ENCODE peak calls at places on chromosome 12, in six cellular contexts. F is CD4-positive, alpha-beta T cell; R is A549; D is RWPE1; G is PC-9; J is SJCRH30. M is an unnamed sample.

GRCh38 chr12:64631197-64631596 is 20.9 kb downstream of the RASSF3 start:
- DNase-seq in F (no peak), R (no peak), D (no peak), G (no peak), J (no peak), M (no peak)

GRCh38 chr12:117559978-117560377 is 198.6 kb upstream of the NOS1 start:
- DNase-seq in F (no peak), R (no peak), D (no peak), G (no peak), J (no peak), M (no peak)

GRCh38 chr12:112967858-112968257 is 10.5 kb upstream of the OAS2 start:
- DNase-seq in F (no peak), R (no peak), D (no peak), G (no peak), J (no peak), M (no peak)

GRCh38 chr12:87960557-87960956 is 68.6 kb downstream of the C12orf50 start:
- DNase-seq in F (no peak), R (no peak), D (no peak), G (no peak), J (no peak), M (no peak)

GRCh38 chr12:21602774-21603173 is 1.9 kb downstream of the GYS2 start:
- DNase-seq in F (no peak), R (no peak), D (no peak), G (no peak), J (no peak), M (no peak)

GRCh38 chr12:6961695-6962284 is 8.7 kb downstream of the PHB2 start:
- DNase-seq in F (peak; percentile 59), R (peak; percentile 89), D (peak; percentile 39), G (peak; percentile 80), J (peak; percentile 83), M (peak; percentile 21)

GRCh38 chr12:15701721-15702156 is 87.4 kb downstream of the EPS8 start:
- DNase-seq in F (no peak), R (peak; percentile 30), D (no peak), G (no peak), J (no peak), M (no peak)

GRCh38 chr12:89709994-89710872 is 1.6 kb upstream of the ATP2B1 start:
- DNase-seq in F (peak; percentile 55), R (no peak), D (no peak), G (no peak), J (peak; percentile 76), M (no peak)

GRCh38 chr12:116143883-116144266 is 133.6 kb downstream of the MED13L start:
- DNase-seq in F (no peak), R (no peak), D (no peak), G (no peak), J (no peak), M (no peak)

GRCh38 chr12:75509621-75510020 is 1.8 kb downstream of the KRR1 start:
- DNase-seq in F (no peak), R (no peak), D (no peak), G (no peak), J (no peak), M (no peak)

GRCh38 chr12:26274441-26275312 is 79.3 kb downstream of the SSPN start:
- DNase-seq in F (no peak), R (peak; percentile 98), D (peak; percentile 91), G (peak; percentile 88), J (peak; percentile 92), M (peak; percentile 59)

GRCh38 chr12:109126781-109127180 is 10.4 kb downstream of the ACACB start:
- DNase-seq in F (no peak), R (no peak), D (no peak), G (no peak), J (no peak), M (no peak)

GRCh38 chr12:91064640-91065039 is 6.8 kb upstream of the KERA start:
- DNase-seq in F (no peak), R (no peak), D (no peak), G (no peak), J (no peak), M (no peak)

GRCh38 chr12:66237505-66238175 is 48.6 kb downstream of the IRAK3 start:
- DNase-seq in F (no peak), R (no peak), D (no peak), G (no peak), J (no peak), M (no peak)

GRCh38 chr12:51401900-51402299 is 10.7 kb upstream of the GALNT6 start:
- DNase-seq in F (no peak), R (no peak), D (no peak), G (no peak), J (no peak), M (no peak)

GRCh38 chr12:92362109-92362508 is 216.5 kb upstream of the BTG1 start:
- DNase-seq in F (no peak), R (no peak), D (no peak), G (no peak), J (no peak), M (no peak)

GRCh38 chr12:79155703-79156102 is 291.1 kb downstream of the SYT1 start:
- DNase-seq in F (no peak), R (no peak), D (no peak), G (no peak), J (no peak), M (no peak)

GRCh38 chr12:131074221-131075083 is 120.7 kb downstream of the ADGRD1 start:
- DNase-seq in F (no peak), R (no peak), D (no peak), G (no peak), J (no peak), M (no peak)

GRCh38 chr12:46260913-46261476 is 7.8 kb downstream of the SLC38A1 start:
- DNase-seq in F (no peak), R (no peak), D (peak; percentile 55), G (peak; percentile 77), J (no peak), M (no peak)

GRCh38 chr12:107775093-107775721 is 703 bp downstream of the ASCL4 start:
- DNase-seq in F (no peak), R (no peak), D (no peak), G (no peak), J (no peak), M (no peak)

GRCh38 chr12:114685320-114685781 is 1.4 kb upstream of the TBX3 start:
- DNase-seq in F (no peak), R (no peak), D (no peak), G (no peak), J (no peak), M (no peak)

GRCh38 chr12:54164402-54165145 is 24.2 kb downstream of the SMUG1 start:
- DNase-seq in F (no peak), R (no peak), D (no peak), G (no peak), J (no peak), M (no peak)

GRCh38 chr12:107336705-107337104 is 243.4 kb upstream of the CRY1 start:
- DNase-seq in F (no peak), R (no peak), D (no peak), G (no peak), J (no peak), M (no peak)

GRCh38 chr12:112823582-112824149 is 32.1 kb downstream of the RPH3A start:
- DNase-seq in F (no peak), R (peak; percentile 57), D (no peak), G (no peak), J (no peak), M (no peak)

GRCh38 chr12:507261-507853 is 47.6 kb downstream of the B4GALNT3 start:
- DNase-seq in F (no peak), R (no peak), D (no peak), G (no peak), J (no peak), M (no peak)

GRCh38 chr12:100699209-100699608 is 95.4 kb upstream of the ANO4 start:
- DNase-seq in F (no peak), R (no peak), D (no peak), G (no peak), J (no peak), M (no peak)

GRCh38 chr12:9883175-9883574 is 1.9 kb downstream of the KLRF2 start:
- DNase-seq in F (no peak), R (no peak), D (no peak), G (no peak), J (no peak), M (no peak)

DNA sequence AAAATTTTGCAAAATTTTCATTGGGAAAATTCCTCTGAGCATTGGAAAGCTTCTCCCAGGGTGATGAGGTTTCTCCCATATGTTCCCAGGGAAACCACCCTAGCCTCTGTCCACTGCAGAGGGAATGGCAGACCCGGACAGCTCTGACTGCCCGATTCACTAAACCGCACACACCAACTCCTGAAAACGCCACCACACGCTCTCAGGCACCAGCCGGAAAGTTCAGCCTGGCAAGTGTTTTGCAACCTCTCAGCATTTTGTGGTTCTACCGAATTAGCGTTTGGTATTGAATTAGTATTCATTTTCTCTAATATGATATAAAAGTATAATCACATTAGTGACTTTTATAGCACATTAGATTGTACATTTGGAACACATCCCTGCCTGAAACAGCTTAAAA is 213.4 kb downstream of the PHETA1 start:
- DNase-seq in F (no peak), R (no peak), D (no peak), G (no peak), J (no peak), M (no peak)
- H3K27ac ChIP-seq in F (no peak overlapping the region), R (no peak overlapping the region), D (no peak overlapping the region), G (no peak overlapping the region), J (no peak overlapping the region), M (no peak overlapping the region)

DNA sequence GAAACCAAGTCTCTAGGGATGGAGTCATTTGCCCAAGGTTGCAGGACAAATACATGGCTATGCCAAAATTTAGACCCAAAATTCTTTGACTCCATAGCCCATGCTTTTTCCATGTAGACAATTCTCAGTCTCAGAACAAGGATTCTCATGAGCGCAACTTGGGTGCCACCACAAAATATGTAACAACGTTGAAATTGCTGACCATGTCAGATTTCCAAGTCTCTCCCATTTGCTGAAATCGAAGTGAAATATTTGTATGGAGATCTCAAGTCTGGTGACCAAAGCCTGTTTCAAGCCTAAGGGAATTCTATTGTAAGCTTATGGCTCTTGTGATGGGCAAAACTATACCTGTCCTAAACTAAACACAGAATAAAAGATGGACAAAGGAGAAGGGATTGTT is 333.5 kb downstream of the AEBP2 start:
- DNase-seq in F (no peak), R (no peak), D (no peak), G (no peak), J (no peak), M (no peak)
- H3K27ac ChIP-seq in F (no peak overlapping the region), R (no peak overlapping the region), D (no peak overlapping the region), G (no peak overlapping the region), J (no peak overlapping the region), M (no peak overlapping the region)

GRCh38 chr12:52878507-52879393 is 26.1 kb downstream of the KRT8 start:
- DNase-seq in F (no peak), R (no peak), D (no peak), G (no peak), J (no peak), M (no peak)
- H3K27ac ChIP-seq in F (no peak overlapping the region), R (peak overlapping the region; percentile 94), D (peak overlapping the region; percentile 100), G (peak overlapping the region; percentile 51), J (no peak overlapping the region), M (no peak overlapping the region)

DNA sequence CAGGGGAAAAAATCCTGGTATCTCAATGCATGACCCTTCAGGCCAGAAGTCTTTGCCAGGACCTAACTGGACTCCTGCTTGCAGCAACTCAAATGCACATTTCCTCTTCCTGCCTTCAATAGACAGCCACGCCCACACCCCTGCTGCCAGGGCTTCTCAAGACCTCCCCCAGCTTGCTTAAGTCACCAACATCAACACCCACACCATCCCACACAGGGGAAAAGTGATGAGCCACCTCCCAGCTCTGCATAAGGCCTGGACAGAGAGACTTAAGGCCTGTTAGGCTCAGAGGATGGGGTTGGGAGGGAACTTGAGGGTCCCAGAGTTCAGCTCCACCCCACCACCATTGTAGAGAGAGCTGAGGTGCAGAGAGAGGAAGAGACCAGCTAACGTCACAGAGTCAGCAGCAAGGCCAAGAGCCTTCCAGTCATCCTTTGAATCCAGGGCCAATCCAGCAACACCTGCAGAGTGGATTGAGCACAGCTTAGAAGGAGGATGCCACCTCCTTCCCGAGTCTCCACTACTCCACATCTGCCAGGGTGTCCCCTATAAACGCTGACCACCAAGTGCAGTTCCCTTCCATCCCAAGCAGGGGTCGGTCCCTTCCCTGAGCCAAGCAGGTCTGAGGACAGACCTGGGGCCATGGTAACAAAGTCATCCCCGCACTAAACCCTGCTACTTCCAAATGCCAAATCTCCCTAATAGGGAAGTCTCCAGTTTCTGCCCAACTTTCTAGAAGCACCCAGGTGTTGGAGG is 50.0 kb downstream of the KDM2B start:
- DNase-seq in F (peak; percentile 69), R (peak; percentile 77), D (no peak), G (no peak), J (no peak), M (no peak)
- H3K27ac ChIP-seq in F (peak overlapping the region; percentile 59), R (peak overlapping the region; percentile 1), D (peak overlapping the region; percentile 44), G (no peak overlapping the region), J (no peak overlapping the region), M (peak overlapping the region; percentile 18)

M was measured in substantia nigra.